ENCODE peak calls at places on chromosome 2, in eight cellular contexts. A is fibroblast of lung, E is neuronal stem cell, P is endodermal cell, R is heart left ventricle, U is SJSA1, Q is body of pancreas, B is MM.1S. K is an unnamed sample. For H3K9me3, the result is how much of the 10 kb centered on the place peaks cover.

GRCh38 chr2:146986161-146986560 is 858.7 kb upstream of the ACVR2A start:
- DNase-seq in A (peak), Q (no peak), P (no peak), U (no peak), E (no peak), R (no peak), B (no peak), K (no peak)

GRCh38 chr2:8219631-8220393 is 462.0 kb upstream of the ID2 start:
- DNase-seq in B (no peak), A (no peak), R (peak), U (no peak), Q (no peak), E (no peak), P (no peak), K (no peak)

GRCh38 chr2:36670881-36671595 is 25.5 kb upstream of the VIT start:
- DNase-seq in Q (no peak), A (peak), B (no peak), E (no peak), P (no peak), U (no peak), R (no peak), K (no peak)

GRCh38 chr2:46813046-46813445 is 102.6 kb downstream of the MCFD2 start:
- DNase-seq in E (no peak), Q (peak), A (peak), B (no peak), R (peak), U (peak), P (peak), K (no peak)

GRCh38 chr2:26072925-26073768 is 39.3 kb downstream of the RAB10 start:
- DNase-seq in R (no peak), A (no peak), U (no peak), E (no peak), B (no peak), Q (no peak), P (peak), K (no peak)

GRCh38 chr2:67096886-67097285 is 300.2 kb upstream of the ETAA1 start:
- DNase-seq in U (no peak), R (no peak), B (no peak), P (no peak), E (no peak), A (no peak), Q (no peak), K (no peak)

GRCh38 chr2:17309741-17310339 is 208.4 kb downstream of the RAD51AP2 start:
- DNase-seq in R (no peak), E (peak), U (peak), A (peak), B (peak), Q (peak), P (peak), K (peak)

GRCh38 chr2:237201461-237202287 is 116.0 kb downstream of the COPS8 start:
- DNase-seq in B (no peak), A (peak), P (peak), Q (peak), R (no peak), E (no peak), U (peak), K (no peak)

GRCh38 chr2:73297151-73297559 is 3.8 kb upstream of the EGR4 start:
- DNase-seq in P (no peak), U (no peak), Q (peak), A (no peak), E (no peak), R (no peak), B (no peak), K (no peak)

GRCh38 chr2:71608441-71608840 is 155.1 kb downstream of the DYSF start:
- DNase-seq in U (no peak), Q (no peak), E (no peak), B (no peak), R (no peak), P (peak), A (no peak), K (no peak)

GRCh38 chr2:103401621-103402020 is 639.8 kb downstream of the TMEM182 start:
- DNase-seq in U (no peak), R (no peak), B (no peak), A (peak), Q (no peak), P (peak), E (peak), K (peak)

GRCh38 chr2:86833315-86833714 is 28.4 kb downstream of the CD8B start:
- DNase-seq in R (no peak), B (no peak), Q (no peak), P (no peak), E (no peak), A (no peak), U (no peak), K (no peak)

GRCh38 chr2:3827673-3828575 is 124.5 kb downstream of the DCDC2C start:
- DNase-seq in R (no peak), E (no peak), U (no peak), B (peak), Q (peak), A (no peak), P (peak), K (no peak)

GRCh38 chr2:137007905-137008399 is 242.6 kb downstream of the THSD7B start:
- DNase-seq in U (no peak), Q (no peak), E (no peak), R (no peak), A (no peak), P (no peak), B (no peak), K (no peak)

GRCh38 chr2:23351388-23352141 is 33.4 kb upstream of the KLHL29 start:
- DNase-seq in E (peak), A (peak), R (peak), P (peak), Q (peak), B (no peak), U (peak), K (peak)

DNA sequence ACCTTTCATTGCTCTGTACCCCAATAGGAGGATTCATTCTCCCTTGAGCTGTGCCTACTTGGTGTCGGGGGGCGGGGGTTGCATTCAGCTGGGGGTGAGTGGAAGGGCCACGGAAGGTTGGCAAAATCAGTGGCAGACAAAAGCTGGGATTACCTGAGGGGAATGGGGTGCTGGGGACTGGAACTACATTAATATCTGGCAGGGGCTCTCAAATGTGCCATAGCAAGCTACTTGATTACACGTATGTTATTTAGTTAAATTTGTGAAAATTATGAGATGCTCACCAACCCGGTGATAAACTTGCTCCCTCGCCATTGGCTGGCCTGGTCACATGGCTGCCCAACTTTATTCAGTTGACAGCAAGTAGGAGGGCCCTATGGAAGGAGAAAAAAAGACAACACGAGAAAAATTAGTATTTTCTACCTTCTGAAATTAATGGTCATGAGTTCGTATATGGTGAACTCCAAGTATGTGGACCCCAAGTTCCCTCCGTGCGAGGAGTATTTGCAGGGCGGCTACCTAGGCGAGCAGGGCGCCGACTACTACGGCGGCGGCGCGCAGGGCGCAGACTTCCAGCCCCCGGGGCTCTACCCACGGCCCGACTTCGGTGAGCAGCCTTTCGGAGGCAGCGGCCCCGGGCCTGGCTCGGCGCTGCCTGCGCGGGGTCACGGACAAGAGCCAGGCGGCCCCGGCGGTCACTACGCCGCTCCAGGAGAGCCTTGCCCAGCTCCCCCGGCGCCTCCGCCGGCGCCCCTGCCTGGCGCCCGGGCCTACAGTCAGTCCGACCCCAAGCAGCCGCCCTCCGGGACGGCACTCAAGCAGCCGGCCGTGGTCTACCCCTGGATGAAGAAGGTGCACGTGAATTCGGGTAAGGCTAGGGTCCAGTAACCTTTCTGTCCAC is at the start of gene HOXD4:
- DNase-seq in A (peak), R (no peak), P (peak), E (no peak), B (no peak), Q (no peak), U (no peak), K (no peak)
- H3K9me3 ChIP-seq in A (under half), R (under half), P (under half), E (under half), B (under half), Q (under half), U (under half), K (under half)

GRCh38 chr2:198096965-198097364 is 292.6 kb downstream of the PLCL1 start:
- DNase-seq in P (no peak), U (no peak), Q (no peak), A (no peak), E (no peak), R (no peak), B (no peak), K (no peak)
- H3K27ac ChIP-seq in P (no peak), U (no peak), Q (no peak), A (no peak), E (no peak), R (no peak), B (no peak), K (no peak)

GRCh38 chr2:774436-774835 is 97.2 kb upstream of the TMEM18 start:
- DNase-seq in U (no peak), A (no peak), E (peak), R (no peak), P (peak), B (no peak), Q (no peak), K (peak)

GRCh38 chr2:776517-776916 is 99.3 kb upstream of the TMEM18 start:
- DNase-seq in E (no peak), R (no peak), B (no peak), A (no peak), P (no peak), U (no peak), Q (no peak), K (no peak)

GRCh38 chr2:777546-777945 is 100.3 kb upstream of the TMEM18 start:
- DNase-seq in U (no peak), E (no peak), R (no peak), P (no peak), Q (no peak), B (no peak), A (no peak), K (no peak)

GRCh38 chr2:777051-777450 is 99.8 kb upstream of the TMEM18 start:
- DNase-seq in B (no peak), A (no peak), Q (no peak), R (no peak), U (no peak), P (no peak), E (no peak), K (no peak)

DNA sequence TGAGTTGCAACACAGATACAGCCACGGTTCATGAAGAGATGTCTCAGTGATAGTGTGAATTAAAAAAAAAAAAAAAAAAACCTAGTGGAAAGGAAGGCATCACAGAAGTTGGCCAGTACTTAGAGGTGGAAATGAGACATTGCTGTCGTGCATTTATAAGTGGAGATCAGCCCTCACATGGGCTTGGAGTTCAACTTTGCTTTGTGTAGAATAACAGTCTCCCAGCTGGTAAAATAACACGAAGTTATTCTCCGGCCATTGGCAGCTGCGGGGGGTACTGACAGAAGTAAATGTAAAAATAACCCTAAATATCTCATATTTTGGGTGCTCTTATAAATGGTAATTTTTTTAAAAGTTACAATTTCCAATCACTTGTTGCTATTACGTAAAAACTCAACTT is 98.8 kb upstream of the TMEM18 start:
- DNase-seq in R (no peak), P (no peak), Q (no peak), U (no peak), B (no peak), E (no peak), A (no peak), K (no peak)
- H3K9me3 ChIP-seq in R (under half), P (under half), Q (under half), U (under half), B (under half), E (under half), A (under half), K (under half)

GRCh38 chr2:149371476-149371875 is 41.1 kb downstream of the LYPD6 start:
- DNase-seq in R (no peak), Q (no peak), E (no peak), P (no peak), A (no peak), B (no peak), U (no peak), K (no peak)

GRCh38 chr2:149363953-149364352 is 33.6 kb downstream of the LYPD6 start:
- DNase-seq in Q (no peak), U (no peak), B (no peak), E (peak), A (peak), P (no peak), R (no peak), K (no peak)

GRCh38 chr2:149364839-149365238 is 34.5 kb downstream of the LYPD6 start:
- DNase-seq in A (no peak), Q (no peak), P (no peak), E (no peak), R (no peak), U (no peak), B (peak), K (no peak)

GRCh38 chr2:149370061-149370775 is 39.8 kb downstream of the LYPD6 start:
- DNase-seq in R (no peak), E (no peak), B (no peak), Q (no peak), A (no peak), U (no peak), P (no peak), K (no peak)

DNA sequence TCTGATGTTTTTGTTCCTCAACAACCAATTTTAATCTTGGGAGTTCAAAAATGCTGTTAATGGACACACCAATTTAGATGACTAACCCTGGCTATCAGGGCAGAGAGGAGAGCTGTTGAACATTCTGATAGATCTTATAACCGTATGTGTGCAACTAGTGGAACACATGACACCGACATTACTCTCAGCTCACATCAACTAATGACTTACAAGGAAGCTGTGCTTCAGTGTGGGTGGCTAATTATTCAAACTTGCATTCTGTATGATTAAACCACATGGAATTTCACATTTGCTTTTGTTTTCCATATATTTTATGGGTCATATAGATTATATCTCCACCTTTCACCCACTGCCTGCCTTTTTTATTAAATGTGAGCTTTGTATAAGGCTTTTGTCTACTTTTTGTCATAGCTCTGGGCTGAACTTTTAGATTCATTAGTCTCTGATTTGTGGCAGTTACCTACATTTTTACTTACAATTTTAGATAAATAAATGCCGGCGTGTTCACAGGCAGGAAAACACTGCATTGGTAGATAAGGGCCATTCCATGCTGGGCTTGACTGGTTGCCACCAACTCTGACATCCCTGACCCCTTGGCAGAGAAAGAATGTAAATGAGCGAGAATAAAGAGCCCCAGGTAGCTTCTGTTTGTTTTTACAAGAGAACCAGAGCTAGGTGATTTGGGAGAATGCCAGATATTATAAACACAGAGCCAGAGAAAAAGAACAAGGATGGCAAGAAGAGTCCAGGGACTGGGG is 35.6 kb downstream of the LYPD6 start:
- DNase-seq in P (no peak), Q (peak), E (no peak), R (no peak), A (peak), B (no peak), U (no peak), K (no peak)
- H3K27ac ChIP-seq in P (no peak), Q (peak), E (no peak), R (no peak), A (no peak), B (no peak), U (no peak), K (no peak)

GRCh38 chr2:239719791-239720410 is 305.2 kb downstream of the NDUFA10 start:
- DNase-seq in R (no peak), Q (no peak), B (no peak), A (no peak), U (peak), P (no peak), E (no peak), K (no peak)
- H3K9me3 ChIP-seq in R (under half), Q (under half), B (under half), A (under half), U (under half), P (under half), E (under half), K (under half)

GRCh38 chr2:241967096-241967495 is 97.6 kb downstream of the RTP5 start:
- DNase-seq in A (no peak), Q (no peak), B (no peak), R (no peak), P (no peak), E (no peak), U (no peak), K (no peak)
- H3K27ac ChIP-seq in A (no peak), Q (no peak), B (no peak), R (no peak), P (no peak), E (no peak), U (peak), K (no peak)

DNA sequence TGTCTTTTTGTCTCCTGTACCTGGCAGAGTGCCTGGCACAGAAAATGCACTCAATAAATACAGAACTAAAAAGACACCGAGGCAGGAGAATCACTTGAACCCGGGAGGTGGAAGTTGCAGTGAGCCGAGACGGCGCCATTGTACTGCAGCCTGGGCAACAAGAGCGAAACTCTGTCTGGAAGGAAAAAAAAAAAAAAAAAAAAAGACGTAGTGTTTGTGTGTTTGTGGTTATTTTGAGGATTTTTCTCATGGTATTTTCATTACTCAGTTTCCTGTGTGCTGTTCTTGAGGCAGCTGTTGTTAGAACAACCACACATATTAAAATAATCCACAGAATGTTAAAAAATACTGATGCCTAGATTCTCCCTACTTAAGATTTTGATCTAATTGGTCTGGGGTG is 519.2 kb upstream of the SPHKAP start:
- DNase-seq in A (peak), B (peak), R (no peak), U (no peak), P (no peak), Q (no peak), E (no peak), K (no peak)
- H3K9me3 ChIP-seq in A (under half), B (under half), R (under half), U (under half), P (under half), Q (under half), E (under half), K (under half)

GRCh38 chr2:190904644-190905043 is 24.0 kb downstream of the GLS start:
- DNase-seq in Q (no peak), B (no peak), R (no peak), A (peak), U (no peak), E (no peak), P (no peak), K (no peak)
- H3K27ac ChIP-seq in Q (no peak), B (no peak), R (no peak), A (no peak), U (peak), E (no peak), P (no peak), K (no peak)

DNA sequence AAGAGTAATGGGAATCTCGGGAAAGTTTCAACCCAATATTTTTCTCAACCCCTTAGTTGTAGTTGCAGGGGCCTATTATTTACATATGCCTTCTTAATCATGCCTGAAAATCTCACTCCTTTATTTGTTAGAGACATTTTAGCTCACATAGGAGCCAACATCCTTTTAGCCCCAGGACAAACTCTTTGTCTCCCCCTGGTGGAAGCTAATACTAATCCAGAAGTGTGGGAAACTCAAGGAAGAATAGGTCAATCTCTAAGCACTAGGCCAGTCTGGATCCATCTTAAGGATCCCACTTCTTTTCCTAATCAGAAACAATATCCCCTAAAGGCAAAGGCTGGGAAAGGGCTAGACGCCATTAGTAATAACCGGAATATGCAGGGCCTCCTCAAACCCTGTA is 550.9 kb upstream of the PKDCC start:
- DNase-seq in A (no peak), B (peak), E (no peak), Q (no peak), R (no peak), U (no peak), P (no peak), K (no peak)
- H3K9me3 ChIP-seq in A (under half), B (under half), E (under half), Q (under half), R (half or more), U (under half), P (half or more), K (under half)

K was measured in iPS DF 6.9.